ENCODE peak calls at places on chromosomes 16 and 17, in five cellular contexts. L, W, E, D and O are unnamed samples.

GRCh38 chr17:51354908-51355307 is 94.6 kb downstream of the UTP18 start:
- DNase-seq in E (no peak), L (no peak), W (no peak), D (no peak), O (no peak)

GRCh38 chr16:1976216-1976520 is 4.3 kb downstream of the TBL3 start:
- DNase-seq in L (no peak), D (no peak), E (no peak), W (no peak), O (no peak)

GRCh38 chr16:56985288-56985961 is 3.9 kb upstream of the NLRC5 start:
- DNase-seq in D (peak; percentile 71), L (peak; percentile 75), E (no peak), W (peak; percentile 88), O (peak; percentile 93)

GRCh38 chr16:75854117-75854516 is 127.8 kb upstream of the CPHXL start:
- DNase-seq in L (no peak), E (no peak), D (no peak), W (no peak), O (no peak)

GRCh38 chr16:79618041-79618711 is 17.6 kb upstream of the MAF start:
- DNase-seq in E (no peak), D (no peak), W (no peak), L (no peak), O (no peak)

GRCh38 chr17:1031711-1032110 is 34.8 kb downstream of the TIMM22 start:
- DNase-seq in E (no peak), D (no peak), W (peak; percentile 44), L (no peak), O (peak; percentile 58)

GRCh38 chr17:31509095-31509804 is 117.8 kb downstream of the RAB11FIP4 start:
- DNase-seq in D (no peak), L (no peak), E (no peak), W (no peak), O (no peak)

GRCh38 chr17:51951737-51952136 is 206.8 kb downstream of the CA10 start:
- DNase-seq in W (no peak), E (no peak), L (no peak), D (no peak), O (no peak)

GRCh38 chr17:4908301-4908700 is 5.4 kb upstream of the CHRNE start:
- DNase-seq in L (no peak), E (peak; percentile 25), W (peak; percentile 65), D (no peak), O (peak; percentile 39)

GRCh38 chr16:53081686-53082407 is 27.1 kb downstream of the CHD9 start:
- DNase-seq in D (no peak), E (no peak), W (no peak), L (no peak), O (no peak)

GRCh38 chr17:28883967-28884702 is 13.4 kb downstream of the FLOT2 start:
- DNase-seq in L (no peak), D (no peak), W (no peak), E (no peak), O (no peak)

GRCh38 chr16:5865231-5865630 is 767.6 kb upstream of the EEF2KMT start:
- DNase-seq in W (no peak), D (no peak), L (no peak), E (no peak), O (no peak)

GRCh38 chr17:76407509-76407908 is 23.1 kb downstream of the SPHK1 start:
- DNase-seq in D (peak; percentile 26), L (no peak), E (no peak), W (no peak), O (no peak)